ENCODE peak calls at places on chromosomes 16 and 17, in five cellular contexts. C, V, O, U and Z are unnamed samples.

GRCh38 chr16:53864819-53865491 is 161.0 kb downstream of the FTO start:
- DNase-seq in U (no peak), O (no peak), C (peak; percentile 54), V (no peak), Z (no peak)

GRCh38 chr16:84795338-84796053 is 24.3 kb upstream of the CRISPLD2 start:
- DNase-seq in V (peak; percentile 92), C (peak; percentile 97), O (no peak), U (peak; percentile 73), Z (no peak)

GRCh38 chr17:65848751-65849150 is 287.3 kb upstream of the AXIN2 start:
- DNase-seq in C (no peak), V (no peak), U (no peak), O (no peak), Z (no peak)

GRCh38 chr16:48188449-48189102 is 32.8 kb upstream of the ABCC12 start:
- DNase-seq in U (no peak), O (no peak), V (no peak), C (no peak), Z (no peak)

GRCh38 chr16:83992624-83993023 is 24.6 kb downstream of the NECAB2 start:
- DNase-seq in V (peak; percentile 48), O (no peak), U (no peak), C (peak; percentile 42), Z (no peak)

GRCh38 chr17:60396412-60396811 is 4.5 kb upstream of the USP32 start:
- DNase-seq in C (no peak), U (no peak), V (no peak), O (no peak), Z (no peak)

GRCh38 chr16:9090101-9090959 is 1.1 kb upstream of the HAPSTR1 start:
- DNase-seq in V (peak; percentile 35), U (peak; percentile 54), O (peak; percentile 30), C (no peak), Z (peak; percentile 43)

GRCh38 chr16:82368041-82368440 is 198.0 kb upstream of the MPHOSPH6 start:
- DNase-seq in O (no peak), U (peak; percentile 52), C (peak; percentile 42), V (peak; percentile 56), Z (no peak)

GRCh38 chr16:87874639-87875472 is 5.5 kb upstream of the SLC7A5 start:
- DNase-seq in O (peak; percentile 58), U (no peak), C (no peak), V (no peak), Z (no peak)

GRCh38 chr17:17041018-17041521 is 1.2 kb upstream of the MPRIP start:
- DNase-seq in V (peak; percentile 52), U (no peak), O (no peak), C (peak; percentile 87), Z (no peak)

GRCh38 chr16:11681526-11681925 is 13.3 kb downstream of the SNN start:
- DNase-seq in O (no peak), V (no peak), C (no peak), U (no peak), Z (no peak)

GRCh38 chr17:76384222-76384986 is at the start of gene SPHK1:
- DNase-seq in O (peak; percentile 44), V (peak; percentile 96), U (peak; percentile 80), C (peak; percentile 91), Z (no peak)

GRCh38 chr17:42120161-42121065 is 754 bp downstream of the KAT2A start:
- DNase-seq in U (no peak), V (peak; percentile 62), C (peak; percentile 41), O (no peak), Z (peak; percentile 31)

GRCh38 chr17:50550661-50551432 is 3.9 kb downstream of the SPATA20 start:
- DNase-seq in C (peak; percentile 86), V (peak; percentile 90), U (peak; percentile 80), O (no peak), Z (no peak)

GRCh38 chr16:22192261-22193133 is 13.6 kb upstream of the EEF2K start:
- DNase-seq in U (peak; percentile 72), O (peak; percentile 70), C (peak; percentile 83), V (peak; percentile 86), Z (peak; percentile 73)

GRCh38 chr17:79664925-79665738 is 54.3 kb upstream of the RBFOX3 start:
- DNase-seq in V (no peak), C (no peak), O (no peak), U (peak; percentile 81), Z (no peak)

GRCh38 chr16:58661199-58661830 is 23.3 kb downstream of the SLC38A7 start:
- DNase-seq in U (no peak), V (peak; percentile 92), O (no peak), C (peak; percentile 95), Z (no peak)

GRCh38 chr16:18800674-18801196 is 614 bp downstream of the ARL6IP1 start:
- DNase-seq in V (peak; percentile 48), O (no peak), U (no peak), C (peak; percentile 44), Z (no peak)

GRCh38 chr16:68447721-68448359 is 468 bp downstream of the SMPD3 start:
- DNase-seq in U (no peak), C (no peak), O (no peak), V (no peak), Z (peak; percentile 33)

GRCh38 chr16:35752773-35753558 is 2293.6 kb downstream of the TP53TG3F start:
- DNase-seq in U (no peak), O (no peak), C (no peak), V (no peak), Z (no peak)

GRCh38 chr17:82981141-82981540 is 98.3 kb upstream of the METRNL start:
- DNase-seq in O (no peak), V (no peak), C (no peak), U (no peak), Z (no peak)

GRCh38 chr17:57755479-57756070 is 10.5 kb upstream of the CCDC182 start:
- DNase-seq in V (no peak), O (no peak), U (no peak), C (no peak), Z (no peak)

GRCh38 chr17:28843810-28844137 is 1.2 kb upstream of the FAM222B start:
- DNase-seq in V (no peak), C (no peak), O (no peak), U (no peak), Z (no peak)

GRCh38 chr17:61908292-61909037 is 19.3 kb downstream of the INTS2 start:
- DNase-seq in U (no peak), O (no peak), C (no peak), V (no peak), Z (no peak)

GRCh38 chr17:13302983-13303382 is 285.2 kb upstream of the ELAC2 start:
- DNase-seq in U (no peak), C (no peak), O (no peak), V (no peak), Z (no peak)

GRCh38 chr17:29120439-29120838 is 59.8 kb downstream of the MYO18A start:
- DNase-seq in V (no peak), O (no peak), U (no peak), C (no peak), Z (no peak)

GRCh38 chr17:37516131-37516561 is 26.5 kb downstream of the DUSP14 start:
- DNase-seq in U (no peak), V (peak; percentile 30), C (peak; percentile 33), O (no peak), Z (no peak)

GRCh38 chr16:81586976-81587625 is 142.5 kb downstream of the CMIP start:
- DNase-seq in U (no peak), O (no peak), C (peak; percentile 29), V (no peak), Z (no peak)

GRCh38 chr17:65287040-65287439 is 149.9 kb downstream of the RGS9 start:
- DNase-seq in V (peak; percentile 86), O (no peak), U (no peak), C (peak; percentile 33), Z (no peak)

GRCh38 chr16:87959391-87959968 is 8.2 kb downstream of the BANP start:
- DNase-seq in V (no peak), O (no peak), U (no peak), C (no peak), Z (no peak)

GRCh38 chr17:43601280-43602050 is 55.3 kb upstream of the ETV4 start:
- DNase-seq in V (peak; percentile 31), O (no peak), U (peak; percentile 30), C (no peak), Z (no peak)

GRCh38 chr16:57028086-57028485 is 38.7 kb downstream of the NLRC5 start:
- DNase-seq in C (no peak), U (no peak), V (no peak), O (no peak), Z (no peak)